ENCODE peak calls at places on chromosome 12, in four cellular contexts. L, K, J and C are unnamed samples.

GRCh38 chr12:49055978-49056754 is 4.4 kb downstream of the KMT2D start:
- DNase-seq in K (peak; percentile 68), L (peak; percentile 16), J (peak; percentile 33), C (peak; percentile 39)

GRCh38 chr12:88144546-88145468 is 2.7 kb downstream of the TMTC3 start:
- DNase-seq in L (no peak), K (no peak), J (no peak), C (peak; percentile 76)

GRCh38 chr12:132161796-132162507 is 17.7 kb downstream of the NOC4L start:
- DNase-seq in L (no peak), J (no peak), K (no peak), C (no peak)

GRCh38 chr12:83826112-83826511 is 1086.5 kb downstream of the SLC6A15 start:
- DNase-seq in L (no peak), K (peak; percentile 77), J (no peak), C (peak; percentile 61)

GRCh38 chr12:127143020-127143419 is 1124.0 kb upstream of the TMEM132C start:
- DNase-seq in J (no peak), L (no peak), K (peak; percentile 30), C (no peak)

GRCh38 chr12:68796399-68796798 is 11.6 kb upstream of the MDM2 start:
- DNase-seq in K (no peak), L (no peak), J (no peak), C (no peak)

GRCh38 chr12:50224026-50224692 is 57.0 kb upstream of the CERS5 start:
- DNase-seq in K (peak; percentile 99), J (peak; percentile 35), L (no peak), C (peak; percentile 67)

GRCh38 chr12:20345866-20346265 is 22.5 kb upstream of the PDE3A start:
- DNase-seq in K (no peak), J (no peak), L (no peak), C (no peak)

GRCh38 chr12:49059063-49059384 is 1.6 kb downstream of the KMT2D start:
- DNase-seq in K (peak; percentile 33), J (no peak), L (no peak), C (no peak)

GRCh38 chr12:28884861-28885260 is 264.2 kb upstream of the FAR2 start:
- DNase-seq in J (no peak), L (no peak), K (no peak), C (no peak)

GRCh38 chr12:92482599-92482998 is 220.2 kb upstream of the PLEKHG7 start:
- DNase-seq in L (no peak), K (no peak), J (no peak), C (no peak)

GRCh38 chr12:88834226-88834625 is 254.0 kb upstream of the KITLG start:
- DNase-seq in L (no peak), K (no peak), J (no peak), C (no peak)